ENCODE peak calls at places on chromosomes 5 and 9, in ten cellular contexts. One of them, this sample, is unnamed.

GRCh38 chr5:157665467-157666085 is 5.8 kb upstream of the C5orf52 start:
- DNase-seq in SK-N-SH: no peak
- DNase-seq in lower lobe of right lung: no peak
- DNase-seq in fibroblast of lung: peak; percentile 85
- DNase-seq in OCI-LY7: no peak
- DNase-seq in heart right ventricle: no peak
- DNase-seq in left lung: no peak
- DNase-seq in brain microvascular endothelial cell: peak; percentile 79
- DNase-seq in A549: peak; percentile 62
- DNase-seq in A673: no peak
- DNase-seq in this sample: no peak

GRCh38 chr5:137838976-137839375 is 28.7 kb upstream of the MYOT start:
- DNase-seq in A549: no peak
- DNase-seq in OCI-LY7: no peak
- DNase-seq in lower lobe of right lung: no peak
- DNase-seq in left lung: no peak
- DNase-seq in A673: no peak
- DNase-seq in brain microvascular endothelial cell: no peak
- DNase-seq in heart right ventricle: no peak
- DNase-seq in fibroblast of lung: no peak
- DNase-seq in SK-N-SH: no peak
- DNase-seq in this sample: no peak

GRCh38 chr9:81552571-81552970 is 136.8 kb downstream of the TLE1 start:
- DNase-seq in A673: no peak
- DNase-seq in lower lobe of right lung: no peak
- DNase-seq in heart right ventricle: peak; percentile 18
- DNase-seq in fibroblast of lung: no peak
- DNase-seq in brain microvascular endothelial cell: no peak
- DNase-seq in OCI-LY7: no peak
- DNase-seq in left lung: no peak
- DNase-seq in SK-N-SH: no peak
- DNase-seq in A549: no peak
- DNase-seq in this sample: no peak

GRCh38 chr5:15938961-15939360 is 240.6 kb downstream of the MARCHF11 start:
- DNase-seq in left lung: no peak
- DNase-seq in A549: no peak
- DNase-seq in A673: no peak
- DNase-seq in fibroblast of lung: peak; percentile 95
- DNase-seq in brain microvascular endothelial cell: peak; percentile 90
- DNase-seq in lower lobe of right lung: no peak
- DNase-seq in OCI-LY7: no peak
- DNase-seq in heart right ventricle: no peak
- DNase-seq in SK-N-SH: no peak
- DNase-seq in this sample: no peak

GRCh38 chr9:128072144-128073021 is 4.4 kb downstream of the SLC25A25 start:
- DNase-seq in fibroblast of lung: peak; percentile 72
- DNase-seq in SK-N-SH: no peak
- DNase-seq in lower lobe of right lung: peak; percentile 77
- DNase-seq in A549: peak; percentile 62
- DNase-seq in heart right ventricle: peak; percentile 82
- DNase-seq in brain microvascular endothelial cell: peak; percentile 43
- DNase-seq in left lung: no peak
- DNase-seq in OCI-LY7: peak; percentile 73
- DNase-seq in A673: peak; percentile 92
- DNase-seq in this sample: peak; percentile 54

GRCh38 chr9:128808543-128808942 is 9.8 kb upstream of the ENDOG start:
- DNase-seq in lower lobe of right lung: no peak
- DNase-seq in A549: no peak
- DNase-seq in left lung: no peak
- DNase-seq in A673: no peak
- DNase-seq in brain microvascular endothelial cell: no peak
- DNase-seq in fibroblast of lung: no peak
- DNase-seq in OCI-LY7: no peak
- DNase-seq in heart right ventricle: no peak
- DNase-seq in SK-N-SH: no peak
- DNase-seq in this sample: no peak

GRCh38 chr5:80725446-80725845 is 70.7 kb upstream of the DHFR start:
- DNase-seq in heart right ventricle: no peak
- DNase-seq in lower lobe of right lung: no peak
- DNase-seq in SK-N-SH: no peak
- DNase-seq in left lung: no peak
- DNase-seq in brain microvascular endothelial cell: no peak
- DNase-seq in A673: no peak
- DNase-seq in OCI-LY7: no peak
- DNase-seq in A549: no peak
- DNase-seq in fibroblast of lung: no peak
- DNase-seq in this sample: no peak

GRCh38 chr5:170573660-170574059 is 69.8 kb downstream of the KCNIP1 start:
- DNase-seq in lower lobe of right lung: no peak
- DNase-seq in brain microvascular endothelial cell: no peak
- DNase-seq in OCI-LY7: no peak
- DNase-seq in fibroblast of lung: no peak
- DNase-seq in SK-N-SH: no peak
- DNase-seq in A673: no peak
- DNase-seq in heart right ventricle: no peak
- DNase-seq in left lung: no peak
- DNase-seq in A549: no peak
- DNase-seq in this sample: no peak

GRCh38 chr5:158126442-158127399 is 267.8 kb upstream of the CLINT1 start:
- DNase-seq in fibroblast of lung: no peak
- DNase-seq in OCI-LY7: no peak
- DNase-seq in lower lobe of right lung: no peak
- DNase-seq in A673: no peak
- DNase-seq in left lung: no peak
- DNase-seq in heart right ventricle: no peak
- DNase-seq in brain microvascular endothelial cell: no peak
- DNase-seq in SK-N-SH: no peak
- DNase-seq in A549: no peak
- DNase-seq in this sample: no peak

GRCh38 chr5:180950291-180950949 is 38.2 kb upstream of the BTNL3 start:
- DNase-seq in left lung: no peak
- DNase-seq in A673: no peak
- DNase-seq in SK-N-SH: no peak
- DNase-seq in lower lobe of right lung: no peak
- DNase-seq in brain microvascular endothelial cell: no peak
- DNase-seq in OCI-LY7: no peak
- DNase-seq in A549: peak; percentile 6
- DNase-seq in fibroblast of lung: no peak
- DNase-seq in heart right ventricle: no peak
- DNase-seq in this sample: no peak

GRCh38 chr5:114237766-114238165 is 124.1 kb upstream of the KCNN2 start:
- DNase-seq in A549: peak; percentile 2
- DNase-seq in SK-N-SH: no peak
- DNase-seq in brain microvascular endothelial cell: peak; percentile 34
- DNase-seq in fibroblast of lung: peak; percentile 93
- DNase-seq in left lung: no peak
- DNase-seq in lower lobe of right lung: no peak
- DNase-seq in heart right ventricle: no peak
- DNase-seq in OCI-LY7: no peak
- DNase-seq in A673: peak; percentile 2
- DNase-seq in this sample: no peak

GRCh38 chr5:73983661-73984060 is 357.7 kb downstream of the ARHGEF28 start:
- DNase-seq in fibroblast of lung: no peak
- DNase-seq in brain microvascular endothelial cell: no peak
- DNase-seq in heart right ventricle: no peak
- DNase-seq in A673: no peak
- DNase-seq in OCI-LY7: no peak
- DNase-seq in A549: no peak
- DNase-seq in lower lobe of right lung: no peak
- DNase-seq in SK-N-SH: no peak
- DNase-seq in left lung: no peak
- DNase-seq in this sample: no peak

GRCh38 chr5:73981696-73982095 is 355.7 kb downstream of the ARHGEF28 start:
- DNase-seq in fibroblast of lung: no peak
- DNase-seq in A549: no peak
- DNase-seq in heart right ventricle: no peak
- DNase-seq in OCI-LY7: no peak
- DNase-seq in lower lobe of right lung: no peak
- DNase-seq in SK-N-SH: no peak
- DNase-seq in brain microvascular endothelial cell: no peak
- DNase-seq in left lung: no peak
- DNase-seq in A673: no peak
- DNase-seq in this sample: no peak

GRCh38 chr5:73987915-73988314 is 361.9 kb downstream of the ARHGEF28 start:
- DNase-seq in left lung: no peak
- DNase-seq in heart right ventricle: no peak
- DNase-seq in A673: no peak
- DNase-seq in A549: no peak
- DNase-seq in brain microvascular endothelial cell: no peak
- DNase-seq in SK-N-SH: no peak
- DNase-seq in fibroblast of lung: peak; percentile 38
- DNase-seq in OCI-LY7: no peak
- DNase-seq in lower lobe of right lung: no peak
- DNase-seq in this sample: no peak

GRCh38 chr5:73986729-73987128 is 360.7 kb downstream of the ARHGEF28 start:
- DNase-seq in left lung: no peak
- DNase-seq in A673: no peak
- DNase-seq in brain microvascular endothelial cell: no peak
- DNase-seq in fibroblast of lung: no peak
- DNase-seq in heart right ventricle: no peak
- DNase-seq in lower lobe of right lung: no peak
- DNase-seq in A549: no peak
- DNase-seq in OCI-LY7: no peak
- DNase-seq in SK-N-SH: no peak
- DNase-seq in this sample: no peak

GRCh38 chr5:73985145-73985544 is 359.1 kb downstream of the ARHGEF28 start:
- DNase-seq in lower lobe of right lung: no peak
- DNase-seq in A549: peak; percentile 31
- DNase-seq in heart right ventricle: no peak
- DNase-seq in brain microvascular endothelial cell: peak; percentile 20
- DNase-seq in SK-N-SH: peak; percentile 22
- DNase-seq in left lung: no peak
- DNase-seq in fibroblast of lung: peak; percentile 45
- DNase-seq in OCI-LY7: no peak
- DNase-seq in A673: peak; percentile 13
- DNase-seq in this sample: no peak
- TF ChIP-seq CTCF in lower lobe of right lung: peak; percentile 9
- TF ChIP-seq CTCF in A549: peak; percentile 19
- TF ChIP-seq CTCF in heart right ventricle: peak; percentile 38
- TF ChIP-seq CTCF in brain microvascular endothelial cell: peak; percentile 58
- TF ChIP-seq CTCF in SK-N-SH: peak; percentile 55
- TF ChIP-seq CTCF in left lung: no peak
- TF ChIP-seq CTCF in fibroblast of lung: peak; percentile 8
- TF ChIP-seq CTCF in OCI-LY7: peak; percentile 51
- TF ChIP-seq CTCF in A673: peak; percentile 27
- TF ChIP-seq CTCF in this sample: no peak

DNA sequence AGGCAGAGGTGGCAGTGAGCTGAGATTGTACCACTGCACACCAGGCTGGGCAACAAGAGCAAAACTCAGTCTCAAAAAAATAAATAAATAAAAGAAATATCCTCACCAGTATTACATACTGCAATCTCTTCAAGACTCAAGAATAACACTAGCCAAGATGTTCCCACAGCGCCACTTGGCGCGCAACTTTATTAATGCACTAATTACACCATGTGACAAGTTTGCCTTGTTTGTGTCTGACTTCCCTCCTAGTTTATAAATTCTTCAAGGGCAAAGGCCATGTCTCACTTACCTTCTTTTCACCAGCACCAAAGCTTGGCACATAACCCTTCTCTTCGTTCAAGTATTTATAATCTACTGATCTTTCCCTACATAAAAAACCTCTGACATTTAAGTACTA is 4.8 kb downstream of the SKP1 start:
- DNase-seq in fibroblast of lung: no peak
- DNase-seq in lower lobe of right lung: no peak
- DNase-seq in left lung: no peak
- DNase-seq in heart right ventricle: no peak
- DNase-seq in A673: peak; percentile 82
- DNase-seq in brain microvascular endothelial cell: no peak
- DNase-seq in OCI-LY7: no peak
- DNase-seq in A549: no peak
- DNase-seq in SK-N-SH: no peak
- DNase-seq in this sample: no peak
- H3K27ac ChIP-seq in fibroblast of lung: no peak overlapping the region
- H3K27ac ChIP-seq in lower lobe of right lung: no peak overlapping the region
- H3K27ac ChIP-seq in left lung: no peak overlapping the region
- H3K27ac ChIP-seq in heart right ventricle: no peak overlapping the region
- H3K27ac ChIP-seq in A673: no peak overlapping the region
- H3K27ac ChIP-seq in brain microvascular endothelial cell: no peak overlapping the region
- H3K27ac ChIP-seq in OCI-LY7: no peak overlapping the region
- H3K27ac ChIP-seq in A549: no peak overlapping the region
- H3K27ac ChIP-seq in SK-N-SH: no peak overlapping the region
- H3K27ac ChIP-seq in this sample: no peak overlapping the region

GRCh38 chr5:39419830-39420229 is 5.0 kb downstream of the DAB2 start:
- DNase-seq in fibroblast of lung: no peak
- DNase-seq in OCI-LY7: no peak
- DNase-seq in left lung: no peak
- DNase-seq in A673: no peak
- DNase-seq in SK-N-SH: no peak
- DNase-seq in lower lobe of right lung: no peak
- DNase-seq in heart right ventricle: no peak
- DNase-seq in A549: no peak
- DNase-seq in brain microvascular endothelial cell: no peak
- DNase-seq in this sample: no peak

GRCh38 chr5:39423331-39423751 is 1.4 kb downstream of the DAB2 start:
- DNase-seq in left lung: no peak
- DNase-seq in A549: peak; percentile 28
- DNase-seq in SK-N-SH: no peak
- DNase-seq in heart right ventricle: peak; percentile 12
- DNase-seq in A673: no peak
- DNase-seq in fibroblast of lung: peak; percentile 56
- DNase-seq in OCI-LY7: no peak
- DNase-seq in lower lobe of right lung: no peak
- DNase-seq in brain microvascular endothelial cell: no peak
- DNase-seq in this sample: no peak

GRCh38 chr5:39420482-39421145 is 4.2 kb downstream of the DAB2 start:
- DNase-seq in left lung: no peak
- DNase-seq in fibroblast of lung: peak; percentile 88
- DNase-seq in A549: no peak
- DNase-seq in lower lobe of right lung: peak; percentile 72
- DNase-seq in SK-N-SH: no peak
- DNase-seq in heart right ventricle: peak; percentile 84
- DNase-seq in OCI-LY7: no peak
- DNase-seq in A673: peak; percentile 72
- DNase-seq in brain microvascular endothelial cell: peak; percentile 55
- DNase-seq in this sample: no peak

GRCh38 chr5:39422886-39423285 is 1.9 kb downstream of the DAB2 start:
- DNase-seq in left lung: no peak
- DNase-seq in lower lobe of right lung: no peak
- DNase-seq in SK-N-SH: no peak
- DNase-seq in OCI-LY7: no peak
- DNase-seq in heart right ventricle: no peak
- DNase-seq in fibroblast of lung: no peak
- DNase-seq in brain microvascular endothelial cell: no peak
- DNase-seq in A549: no peak
- DNase-seq in A673: no peak
- DNase-seq in this sample: no peak

GRCh38 chr5:39422036-39422606 is 2.7 kb downstream of the DAB2 start:
- DNase-seq in A673: no peak
- DNase-seq in A549: no peak
- DNase-seq in left lung: no peak
- DNase-seq in heart right ventricle: no peak
- DNase-seq in lower lobe of right lung: no peak
- DNase-seq in SK-N-SH: no peak
- DNase-seq in OCI-LY7: no peak
- DNase-seq in fibroblast of lung: peak; percentile 38
- DNase-seq in brain microvascular endothelial cell: no peak
- DNase-seq in this sample: no peak
- H3K4me3 ChIP-seq in A673: no peak overlapping the region
- H3K4me3 ChIP-seq in A549: no peak overlapping the region
- H3K4me3 ChIP-seq in left lung: peak overlapping the region; percentile 53
- H3K4me3 ChIP-seq in heart right ventricle: peak overlapping the region; percentile 58
- H3K4me3 ChIP-seq in lower lobe of right lung: peak overlapping the region; percentile 69
- H3K4me3 ChIP-seq in SK-N-SH: peak overlapping the region; percentile 6
- H3K4me3 ChIP-seq in OCI-LY7: no peak overlapping the region
- H3K4me3 ChIP-seq in fibroblast of lung: peak overlapping the region; percentile 64
- H3K4me3 ChIP-seq in brain microvascular endothelial cell: no peak overlapping the region
- H3K4me3 ChIP-seq in this sample: no peak overlapping the region

GRCh38 chr5:123545506-123545905 is 33.5 kb downstream of the CSNK1G3 start:
- DNase-seq in lower lobe of right lung: no peak
- DNase-seq in SK-N-SH: no peak
- DNase-seq in A673: peak; percentile 61
- DNase-seq in heart right ventricle: no peak
- DNase-seq in fibroblast of lung: peak; percentile 5
- DNase-seq in OCI-LY7: peak; percentile 53
- DNase-seq in A549: peak; percentile 38
- DNase-seq in brain microvascular endothelial cell: no peak
- DNase-seq in left lung: no peak
- DNase-seq in this sample: peak; percentile 7
- TF ChIP-seq CTCF in lower lobe of right lung: peak; percentile 42
- TF ChIP-seq CTCF in SK-N-SH: no peak
- TF ChIP-seq CTCF in A673: peak; percentile 78
- TF ChIP-seq CTCF in heart right ventricle: peak; percentile 34
- TF ChIP-seq CTCF in fibroblast of lung: peak; percentile 59
- TF ChIP-seq CTCF in OCI-LY7: peak; percentile 92
- TF ChIP-seq CTCF in A549: peak; percentile 19
- TF ChIP-seq CTCF in brain microvascular endothelial cell: peak; percentile 60
- TF ChIP-seq CTCF in left lung: peak; percentile 29
- TF ChIP-seq CTCF in this sample: peak; percentile 59

This sample was measured in DND-41.